ENCODE peak calls at places on chromosome 13, in five cellular contexts. L is CD4-positive, alpha-beta T cell; A is OCI-LY7; X is IMR-90; U is CD4-positive, CD25-positive, alpha-beta regulatory T cell. H is an unnamed sample.

GRCh38 chr13:26460652-26461051 is 96.8 kb upstream of the WASF3 start:
- DNase-seq in X (peak; percentile 84), A (no peak), L (no peak), U (no peak), H (no peak)

GRCh38 chr13:86813198-86813597 is 858.0 kb upstream of the SLITRK5 start:
- DNase-seq in X (no peak), L (no peak), A (no peak), U (no peak), H (no peak)

GRCh38 chr13:63501702-63502101 is 2086.1 kb upstream of the PCDH20 start:
- DNase-seq in U (no peak), L (no peak), A (no peak), X (peak; percentile 2), H (no peak)

GRCh38 chr13:46903748-46904147 is 6.9 kb upstream of the HTR2A start:
- DNase-seq in U (no peak), A (no peak), L (no peak), X (peak; percentile 17), H (no peak)

GRCh38 chr13:112997188-112998135 is 28.4 kb downstream of the MCF2L start:
- DNase-seq in X (no peak), L (no peak), A (no peak), U (no peak), H (no peak)

GRCh38 chr13:57553932-57554331 is 77.6 kb upstream of the PCDH17 start:
- DNase-seq in X (no peak), A (no peak), L (no peak), U (no peak), H (no peak)

GRCh38 chr13:113947321-113948033 is 26.4 kb downstream of the C13orf46 start:
- DNase-seq in L (no peak), X (peak; percentile 43), U (no peak), A (no peak), H (no peak)

GRCh38 chr13:64397699-64398098 is 2832.4 kb downstream of the PCDH9 start:
- DNase-seq in L (no peak), X (peak; percentile 2), U (no peak), A (no peak), H (no peak)

GRCh38 chr13:20272571-20273171 is 40.6 kb upstream of the GJB6 start:
- DNase-seq in A (no peak), L (no peak), X (no peak), U (no peak), H (no peak)

GRCh38 chr13:49733181-49733951 is 42.1 kb upstream of the EBPL start:
- DNase-seq in U (no peak), A (no peak), L (no peak), X (peak; percentile 27), H (no peak)

GRCh38 chr13:106473174-106473573 is 62.3 kb downstream of the EFNB2 start:
- DNase-seq in X (no peak), L (no peak), A (no peak), U (no peak), H (no peak)

GRCh38 chr13:96822900-96823299 is 171.4 kb downstream of the OXGR1 start:
- DNase-seq in U (no peak), L (no peak), X (no peak), A (peak; percentile 5), H (no peak)

GRCh38 chr13:25886438-25887214 is 165.2 kb downstream of the SHISA2 start:
- DNase-seq in X (peak; percentile 44), L (no peak), U (no peak), A (no peak), H (no peak)

GRCh38 chr13:97627566-97627965 is 193.6 kb downstream of the RAP2A start:
- DNase-seq in U (no peak), A (no peak), L (no peak), X (peak; percentile 95), H (no peak)

GRCh38 chr13:71621152-71622124 is 245.6 kb downstream of the DACH1 start:
- DNase-seq in U (no peak), X (no peak), A (no peak), L (no peak), H (no peak)

GRCh38 chr13:94243551-94243950 is 235.9 kb downstream of the DCT start:
- DNase-seq in L (no peak), A (no peak), X (no peak), U (no peak), H (no peak)

GRCh38 chr13:92745233-92745632 is 481.4 kb upstream of the GPC6 start:
- DNase-seq in U (no peak), A (no peak), L (no peak), X (no peak), H (no peak)

GRCh38 chr13:46022476-46022875 is 30.1 kb downstream of the ZC3H13 start:
- DNase-seq in L (no peak), U (no peak), X (no peak), A (no peak), H (no peak)

GRCh38 chr13:53138369-53139036 is 109.9 kb downstream of the OLFM4 start:
- DNase-seq in A (no peak), U (no peak), L (no peak), X (peak; percentile 35), H (no peak)

GRCh38 chr13:21611385-21611784 is 7.4 kb upstream of the MICU2 start:
- DNase-seq in X (no peak), A (no peak), U (no peak), L (no peak), H (no peak)

GRCh38 chr13:41708648-41709175 is 251.4 kb downstream of the RGCC start:
- DNase-seq in A (no peak), U (no peak), X (no peak), L (no peak), H (no peak)

GRCh38 chr13:50128406-50129048 is 113.3 kb downstream of the KCNRG start:
- DNase-seq in X (no peak), U (no peak), L (no peak), A (peak; percentile 54), H (no peak)

GRCh38 chr13:30520571-30520970 is 54.8 kb upstream of the HMGB1 start:
- DNase-seq in X (peak; percentile 85), A (no peak), U (no peak), L (no peak), H (no peak)

GRCh38 chr13:113151745-113152707 is 6.4 kb upstream of the PROZ start:
- DNase-seq in X (peak; percentile 74), A (no peak), L (no peak), U (no peak), H (no peak)

GRCh38 chr13:22561581-22561980 is 619.2 kb upstream of the SGCG start:
- DNase-seq in L (no peak), A (no peak), U (no peak), X (no peak), H (no peak)

GRCh38 chr13:79682164-79682563 is 201.2 kb downstream of the NDFIP2 start:
- DNase-seq in A (no peak), U (no peak), X (no peak), L (no peak), H (no peak)

GRCh38 chr13:101640797-101641400 is 188.4 kb downstream of the ITGBL1 start:
- DNase-seq in X (peak; percentile 78), L (no peak), U (no peak), A (no peak), H (no peak)

GRCh38 chr13:95571941-95572340 is 19.4 kb downstream of the CLDN10 start:
- DNase-seq in U (no peak), A (no peak), L (no peak), X (no peak), H (no peak)

GRCh38 chr13:38223093-38223492 is 126.6 kb upstream of the UFM1 start:
- DNase-seq in U (no peak), A (no peak), L (no peak), X (peak; percentile 1), H (no peak)

DNA sequence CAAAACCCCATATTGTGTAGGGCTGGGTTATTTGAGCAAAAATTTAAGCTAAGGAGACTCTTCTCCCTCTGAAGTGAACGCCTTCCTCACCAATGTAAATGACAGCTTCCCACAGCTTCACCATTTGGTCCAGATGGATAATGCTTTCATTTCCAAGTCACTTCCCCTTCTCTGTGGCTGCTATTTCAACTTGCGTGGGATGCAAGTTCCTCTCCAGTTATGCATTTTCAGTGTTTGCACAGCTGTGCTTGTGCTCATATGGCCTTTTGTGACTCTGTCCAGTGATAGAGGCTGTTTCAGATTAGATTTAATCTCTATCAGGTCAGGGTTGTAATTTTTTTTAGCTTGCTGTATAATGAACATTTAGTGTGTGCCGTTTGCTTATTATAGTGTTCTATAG is 86.4 kb downstream of the TNFRSF19 start:
- DNase-seq in A (no peak), U (no peak), X (peak; percentile 98), L (no peak), H (no peak)
- H3K27ac ChIP-seq in A (no peak overlapping the region), U (no peak overlapping the region), X (peak overlapping the region; percentile 50), L (no peak overlapping the region), H (peak overlapping the region; percentile 27)

GRCh38 chr13:75790198-75790970 is 154.3 kb downstream of the LMO7 start:
- DNase-seq in U (no peak), L (no peak), A (no peak), X (no peak), H (no peak)

GRCh38 chr13:75789451-75790197 is 153.5 kb downstream of the LMO7 start:
- DNase-seq in U (no peak), X (no peak), A (no peak), L (no peak), H (no peak)

GRCh38 chr13:75794663-75795062 is 158.5 kb downstream of the LMO7 start:
- DNase-seq in U (no peak), L (no peak), X (no peak), A (no peak), H (no peak)

GRCh38 chr13:75795274-75795673 is 159.1 kb downstream of the LMO7 start:
- DNase-seq in U (no peak), A (no peak), L (no peak), X (no peak), H (no peak)

GRCh38 chr13:75792526-75793187 is 156.5 kb downstream of the LMO7 start:
- DNase-seq in U (no peak), X (peak; percentile 56), L (no peak), A (no peak), H (no peak)
- H3K27ac ChIP-seq in U (no peak overlapping the region), X (peak overlapping the region; percentile 71), L (no peak overlapping the region), A (no peak overlapping the region), H (no peak overlapping the region)

GRCh38 chr13:110138009-110138699 is 168.8 kb downstream of the COL4A1 start:
- DNase-seq in A (peak; percentile 2), U (no peak), L (no peak), X (peak; percentile 79), H (no peak)
- H3K27ac ChIP-seq in A (no peak overlapping the region), U (no peak overlapping the region), L (no peak overlapping the region), X (peak overlapping the region; percentile 10), H (peak overlapping the region; percentile 56)

DNA sequence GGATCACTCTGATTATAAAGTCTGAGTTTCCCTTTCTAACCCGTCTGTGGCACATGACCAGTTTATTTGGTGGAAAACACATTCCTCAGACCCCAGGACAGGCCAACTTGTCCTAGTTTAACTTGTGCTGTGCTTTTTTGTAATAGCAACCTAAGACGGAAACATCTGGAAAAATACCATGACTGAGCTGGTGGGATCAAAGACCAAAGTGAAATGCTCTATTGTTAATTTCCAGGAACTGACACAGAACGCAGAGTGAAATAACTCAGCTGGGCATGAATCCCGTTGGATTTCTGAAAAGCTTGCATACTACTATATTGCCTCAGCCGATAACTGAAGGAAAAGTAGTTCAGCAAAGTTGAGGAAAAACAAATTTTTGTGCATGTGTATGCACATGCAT is 188.0 kb downstream of the LHFPL6 start:
- DNase-seq in L (no peak), X (no peak), A (no peak), U (no peak), H (no peak)
- H3K27ac ChIP-seq in L (no peak overlapping the region), X (no peak overlapping the region), A (no peak overlapping the region), U (no peak overlapping the region), H (no peak overlapping the region)